ENCODE peak calls at places on chromosome 11, in eight cellular contexts. C, O, B, F, A, J, K and M are unnamed samples.

GRCh38 chr11:112620621-112621394 is 340.4 kb upstream of the NCAM1 start:
- DNase-seq in J (no peak), A (peak; percentile 16), F (no peak), O (no peak), K (peak; percentile 31), B (no peak), C (peak; percentile 38), M (peak; percentile 77)

GRCh38 chr11:75279273-75279672 is 38.7 kb downstream of the TPBGL start:
- DNase-seq in A (no peak), B (no peak), J (no peak), F (no peak), C (no peak), O (no peak), K (no peak), M (no peak)

GRCh38 chr11:17611049-17611448 is 64.0 kb downstream of the OTOG start:
- DNase-seq in A (no peak), K (no peak), O (no peak), B (no peak), J (no peak), F (no peak), C (no peak), M (no peak)

GRCh38 chr11:74090701-74091100 is 80.1 kb downstream of the C2CD3 start:
- DNase-seq in B (no peak), F (no peak), C (no peak), A (peak; percentile 17), J (no peak), O (no peak), K (no peak), M (no peak)

GRCh38 chr11:76152741-76153608 is 53.3 kb downstream of the WNT11 start:
- DNase-seq in F (no peak), C (no peak), O (no peak), A (no peak), K (no peak), B (no peak), J (peak; percentile 11), M (no peak)

GRCh38 chr11:12668166-12668565 is 6.1 kb upstream of the TEAD1 start:
- DNase-seq in C (no peak), B (no peak), A (no peak), K (no peak), F (no peak), O (no peak), J (no peak), M (no peak)

GRCh38 chr11:30197869-30198268 is 32.9 kb upstream of the FSHB start:
- DNase-seq in O (no peak), A (no peak), B (no peak), K (no peak), J (no peak), F (no peak), C (no peak), M (no peak)

GRCh38 chr11:130599073-130599654 is 150.7 kb downstream of the ADAMTS15 start:
- DNase-seq in A (no peak), F (peak; percentile 49), C (peak; percentile 64), K (peak; percentile 57), B (peak; percentile 43), O (no peak), J (peak; percentile 32), M (no peak)

GRCh38 chr11:115505165-115505564 is 950 bp upstream of the CADM1 start:
- DNase-seq in A (no peak), B (peak; percentile 42), J (no peak), K (peak; percentile 16), C (no peak), O (peak; percentile 22), F (peak; percentile 26), M (no peak)

GRCh38 chr11:64246874-64247728 is at the start of gene PPP1R14B:
- DNase-seq in A (peak; percentile 93), B (peak; percentile 87), J (peak; percentile 92), C (peak; percentile 73), O (peak; percentile 83), F (peak; percentile 88), K (peak; percentile 92), M (no peak)
- TF ChIP-seq POLR2A in A (peak; percentile 50), B (no peak), J (peak; percentile 54), C (no peak), O (peak; percentile 33), F (no peak), K (peak; percentile 51), M (peak; percentile 12)

GRCh38 chr11:69201764-69202370 is 46.1 kb downstream of the SMIM38 start:
- DNase-seq in O (no peak), F (no peak), C (no peak), J (no peak), B (no peak), K (no peak), A (no peak), M (no peak)

GRCh38 chr11:69198891-69199582 is 43.3 kb downstream of the SMIM38 start:
- DNase-seq in K (no peak), J (no peak), A (no peak), F (no peak), C (no peak), O (no peak), B (no peak), M (no peak)

GRCh38 chr11:69200331-69201047 is 44.8 kb downstream of the SMIM38 start:
- DNase-seq in B (no peak), A (no peak), K (peak; percentile 35), F (no peak), J (no peak), O (no peak), C (no peak), M (no peak)

GRCh38 chr11:69201048-69201365 is 45.3 kb downstream of the SMIM38 start:
- DNase-seq in B (no peak), A (no peak), K (no peak), C (no peak), J (no peak), F (no peak), O (no peak), M (no peak)

DNA sequence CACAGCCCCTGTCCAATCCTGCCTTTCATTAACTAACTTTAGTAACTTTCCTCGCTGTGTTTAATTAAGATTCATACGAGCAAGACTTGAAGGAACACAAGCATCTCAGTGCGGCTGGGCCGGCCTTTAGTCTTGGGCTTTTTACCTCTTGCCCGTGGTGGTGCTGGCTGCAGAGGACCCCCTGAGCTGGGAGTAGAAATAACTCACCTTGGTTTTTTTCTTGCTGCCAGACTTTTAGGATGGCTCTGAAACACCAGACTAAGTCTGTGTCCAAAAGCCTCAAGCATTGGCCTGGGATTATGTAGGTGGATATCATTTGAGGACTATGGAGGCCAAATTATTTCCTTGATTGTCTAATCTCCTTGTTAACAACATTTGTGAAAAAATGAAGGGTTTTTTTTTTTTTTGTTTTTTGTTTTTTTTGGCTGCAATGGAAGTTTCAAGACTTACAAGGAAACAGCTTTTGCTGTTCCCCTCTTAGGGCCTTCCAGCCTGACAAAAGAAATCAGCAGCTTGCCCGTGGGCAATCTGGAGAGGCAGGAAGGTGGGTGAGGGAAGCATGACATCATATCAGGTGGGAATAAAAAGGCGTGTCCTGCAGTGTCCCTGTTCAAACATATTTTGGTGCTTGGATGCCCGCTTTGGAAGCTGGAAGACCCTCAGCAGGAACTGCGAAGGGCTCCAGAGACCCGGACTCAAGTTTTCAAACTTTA is 44.0 kb downstream of the SMIM38 start:
- DNase-seq in F (no peak), A (no peak), J (no peak), B (no peak), K (no peak), C (no peak), O (no peak), M (no peak)
- TF ChIP-seq POLR2A in F (no peak), A (no peak), J (no peak), B (no peak), K (no peak), C (no peak), O (no peak), M (no peak)

GRCh38 chr11:128161994-128162393 is 425.4 kb downstream of the ETS1 start:
- DNase-seq in F (no peak), A (no peak), K (no peak), B (no peak), J (no peak), O (no peak), C (no peak), M (no peak)
- TF ChIP-seq POLR2A in F (no peak), A (no peak), K (no peak), B (no peak), J (no peak), O (no peak), C (no peak), M (no peak)

GRCh38 chr11:575324-575995 is 810 bp upstream of the PHRF1 start:
- DNase-seq in O (no peak), A (no peak), K (no peak), F (no peak), C (no peak), J (no peak), B (no peak), M (no peak)

GRCh38 chr11:577611-577894 is 1.3 kb downstream of the PHRF1 start:
- DNase-seq in O (no peak), A (no peak), B (no peak), F (no peak), K (no peak), C (no peak), J (no peak), M (no peak)

GRCh38 chr11:576791-577610 is 731 bp downstream of the PHRF1 start:
- DNase-seq in F (peak; percentile 52), C (no peak), A (no peak), K (no peak), J (no peak), B (no peak), O (no peak), M (no peak)

GRCh38 chr11:574632-575323 is 1.5 kb upstream of the PHRF1 start:
- DNase-seq in C (no peak), K (no peak), A (no peak), B (peak; percentile 38), J (no peak), O (no peak), F (peak; percentile 54), M (no peak)

GRCh38 chr11:575996-576756 is at the start of gene PHRF1:
- DNase-seq in A (peak; percentile 92), F (peak; percentile 97), K (peak; percentile 97), C (peak; percentile 96), O (peak; percentile 94), J (peak; percentile 97), B (peak; percentile 96), M (peak; percentile 98)
- TF ChIP-seq POLR2A in A (peak; percentile 71), F (peak; percentile 61), K (peak; percentile 74), C (no peak), O (peak; percentile 71), J (peak; percentile 65), B (no peak), M (peak; percentile 71)

GRCh38 chr11:11137339-11137738 is 215.7 kb downstream of the CSNK2A3 start:
- DNase-seq in B (no peak), J (no peak), K (no peak), C (no peak), O (no peak), A (no peak), F (no peak), M (no peak)

GRCh38 chr11:11142359-11142758 is 210.7 kb downstream of the CSNK2A3 start:
- DNase-seq in K (no peak), C (no peak), O (no peak), B (no peak), F (no peak), A (no peak), J (no peak), M (no peak)

GRCh38 chr11:11141019-11141418 is 212.0 kb downstream of the CSNK2A3 start:
- DNase-seq in C (no peak), F (no peak), B (no peak), O (no peak), K (no peak), J (no peak), A (no peak), M (no peak)

GRCh38 chr11:11143849-11144248 is 209.2 kb downstream of the CSNK2A3 start:
- DNase-seq in K (no peak), F (no peak), J (no peak), C (no peak), A (no peak), O (no peak), B (no peak), M (no peak)

GRCh38 chr11:11140510-11140909 is 212.5 kb downstream of the CSNK2A3 start:
- DNase-seq in F (no peak), J (no peak), O (no peak), C (no peak), K (no peak), A (no peak), B (no peak), M (no peak)
- TF ChIP-seq POLR2A in F (no peak), J (no peak), O (no peak), C (no peak), K (no peak), A (no peak), B (no peak), M (no peak)